ENCODE peak calls at places on chromosomes 6 and 20, in four cellular contexts. X is CD8-positive, alpha-beta T cell; E is stomach; M is cardiac muscle cell. W is an unnamed sample.

GRCh38 chr6:160733045-160733646 is 31.1 kb downstream of the PLG start:
- DNase-seq in X (no peak), E (peak; percentile 28), M (peak; percentile 67), W (peak; percentile 28)

GRCh38 chr20:38864662-38865061 is 59.2 kb downstream of the PPP1R16B start:
- DNase-seq in X (no peak), M (no peak), E (no peak), W (no peak)

GRCh38 chr6:101818056-101818455 is 424.5 kb downstream of the GRIK2 start:
- DNase-seq in E (no peak), M (no peak), X (no peak), W (no peak)

GRCh38 chr6:163183791-163184190 is 230.7 kb upstream of the QKI start:
- DNase-seq in X (no peak), E (no peak), M (no peak), W (no peak)

GRCh38 chr20:17558154-17558940 is 11.5 kb upstream of the DSTN start:
- DNase-seq in M (no peak), E (peak; percentile 42), X (no peak), W (peak; percentile 32)

GRCh38 chr6:139625081-139625939 is 250.9 kb upstream of the CITED2 start:
- DNase-seq in E (no peak), X (no peak), M (no peak), W (no peak)

GRCh38 chr20:63248835-63249591 is 5.2 kb downstream of the NKAIN4 start:
- DNase-seq in M (no peak), X (no peak), E (no peak), W (no peak)

GRCh38 chr20:57794600-57795346 is 85.0 kb upstream of the PMEPA1 start:
- DNase-seq in X (no peak), E (no peak), M (no peak), W (no peak)

GRCh38 chr6:25981529-25982263 is 19.1 kb downstream of the TRIM38 start:
- DNase-seq in M (no peak), X (no peak), E (no peak), W (no peak)

GRCh38 chr6:88490865-88491264 is 324.7 kb upstream of the CNR1 start:
- DNase-seq in M (no peak), E (no peak), X (no peak), W (no peak)

GRCh38 chr20:46195264-46196038 is 77.3 kb downstream of the CD40 start:
- DNase-seq in M (no peak), E (no peak), X (no peak), W (no peak)

GRCh38 chr6:100657678-100658330 is 193.1 kb upstream of the SIM1 start:
- DNase-seq in X (no peak), M (no peak), E (no peak), W (no peak)

GRCh38 chr20:16219182-16219581 is 354.1 kb downstream of the KIF16B start:
- DNase-seq in E (no peak), M (no peak), X (no peak), W (no peak)
- H3K27ac ChIP-seq in E (no peak overlapping the region), M (no peak overlapping the region), X (no peak overlapping the region), W (no peak overlapping the region)

DNA sequence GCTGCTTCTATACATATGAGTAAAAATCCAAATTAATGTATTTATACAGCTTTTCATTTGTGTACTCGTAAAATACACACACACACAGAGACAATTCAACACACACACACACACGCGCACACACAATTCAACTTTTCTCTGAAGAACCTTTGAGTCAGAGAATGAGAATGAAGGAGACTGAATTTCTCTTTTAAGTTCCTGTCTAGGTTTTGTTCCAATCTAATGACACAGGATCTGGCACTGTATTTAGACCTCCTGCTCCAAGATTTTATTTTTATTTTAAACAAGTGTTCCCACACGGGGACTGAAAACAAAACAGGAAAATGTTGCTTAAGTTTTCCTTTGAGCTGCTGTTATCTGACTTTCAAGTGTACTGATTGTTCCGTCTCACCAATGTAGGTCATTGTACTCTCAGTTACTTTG is 250.8 kb downstream of the LAMA2 start:
- DNase-seq in M (peak; percentile 19), E (no peak), X (no peak), W (no peak)
- H3K27ac ChIP-seq in M (peak overlapping the region; percentile 45), E (peak overlapping the region; percentile 65), X (no peak overlapping the region), W (no peak overlapping the region)

GRCh38 chr6:7910298-7910653 is 312 bp downstream of the TXNDC5 start:
- DNase-seq in M (no peak), E (no peak), X (no peak), W (no peak)
- H3K27ac ChIP-seq in M (peak overlapping the region; percentile 67), E (peak overlapping the region; percentile 89), X (no peak overlapping the region), W (peak overlapping the region; percentile 63)

GRCh38 chr6:18595774-18596528 is 208.8 kb downstream of the RNF144B start:
- DNase-seq in M (peak; percentile 85), E (peak; percentile 51), X (no peak), W (peak; percentile 55)
- H3K27ac ChIP-seq in M (no peak overlapping the region), E (peak overlapping the region; percentile 36), X (no peak overlapping the region), W (no peak overlapping the region)

DNA sequence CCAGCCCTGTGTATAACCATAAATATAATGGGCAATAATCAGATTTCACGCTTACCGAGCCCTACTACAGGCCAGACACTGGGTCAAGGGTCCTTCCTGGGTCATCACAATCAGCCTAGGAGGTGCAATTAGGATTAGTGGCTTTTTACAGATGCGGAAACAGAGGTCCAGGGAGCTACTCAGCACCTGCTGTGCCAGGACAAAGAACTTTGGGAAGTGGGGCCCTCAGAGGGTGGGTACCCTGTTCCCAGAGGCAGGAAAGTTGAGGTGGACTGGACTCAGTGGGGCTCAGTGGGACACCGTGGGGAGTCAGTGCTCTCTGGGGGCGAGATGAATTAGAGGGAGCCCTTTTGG is 77.2 kb downstream of the CEBPB start:
- DNase-seq in M (no peak), E (no peak), X (no peak), W (no peak)
- H3K27ac ChIP-seq in M (no peak overlapping the region), E (peak overlapping the region; percentile 65), X (no peak overlapping the region), W (peak overlapping the region; percentile 73)

DNA sequence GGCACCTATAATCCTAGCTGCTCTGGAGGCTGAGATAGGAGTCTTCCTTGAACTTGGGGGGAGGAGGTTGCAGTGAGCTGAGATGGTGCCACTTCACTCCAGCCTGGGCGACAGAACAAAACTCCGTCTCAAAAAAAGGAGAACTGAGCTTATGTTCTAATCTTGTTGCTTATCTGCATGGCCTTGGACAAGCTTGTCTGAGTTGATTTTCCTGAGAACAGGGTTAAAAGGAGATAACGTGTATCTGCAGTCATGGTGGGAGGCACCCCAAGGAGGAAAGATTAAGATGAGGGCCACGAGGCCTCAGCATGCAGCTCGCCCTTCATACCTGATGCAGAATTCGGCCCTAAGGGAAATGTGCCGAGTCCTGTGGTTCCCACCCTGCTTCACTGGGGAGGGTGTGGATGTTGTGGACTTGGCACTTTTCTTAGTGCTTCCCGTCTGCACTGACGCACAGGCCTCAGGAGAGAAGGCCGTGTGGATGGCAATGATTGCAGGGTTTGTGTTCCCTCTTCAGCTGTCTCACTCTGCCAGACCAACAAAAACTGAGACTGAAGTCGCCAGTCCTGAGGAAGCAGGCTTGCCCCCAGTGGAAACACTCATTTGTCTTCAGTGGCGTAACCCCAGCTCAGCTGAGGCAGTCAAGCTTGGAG is 56.3 kb downstream of the EZR start:
- DNase-seq in E (no peak), M (peak; percentile 27), X (no peak), W (no peak)
- H3K27ac ChIP-seq in E (peak overlapping the region; percentile 48), M (peak overlapping the region; percentile 92), X (no peak overlapping the region), W (no peak overlapping the region)

GRCh38 chr6:40717411-40718057 is 130.4 kb upstream of the LRFN2 start:
- DNase-seq in E (no peak), M (no peak), X (no peak), W (no peak)
- H3K27ac ChIP-seq in E (no peak overlapping the region), M (no peak overlapping the region), X (no peak overlapping the region), W (no peak overlapping the region)

GRCh38 chr6:30727920-30728605 is 7.9 kb downstream of the TUBB start:
- DNase-seq in M (no peak), X (no peak), E (no peak), W (no peak)

GRCh38 chr6:30722280-30723112 is 2.3 kb downstream of the TUBB start:
- DNase-seq in X (peak; percentile 77), M (peak; percentile 79), E (peak; percentile 88), W (peak; percentile 81)

GRCh38 chr6:30726506-30727413 is 6.6 kb downstream of the TUBB start:
- DNase-seq in X (no peak), E (no peak), M (no peak), W (no peak)

GRCh38 chr6:30725713-30726505 is 5.8 kb downstream of the TUBB start:
- DNase-seq in E (no peak), M (no peak), X (no peak), W (no peak)

GRCh38 chr6:30724906-30725667 is 4.9 kb downstream of the TUBB start:
- DNase-seq in M (no peak), E (no peak), X (no peak), W (no peak)
- H3K27ac ChIP-seq in M (peak overlapping the region; percentile 69), E (peak overlapping the region; percentile 49), X (no peak overlapping the region), W (no peak overlapping the region)

DNA sequence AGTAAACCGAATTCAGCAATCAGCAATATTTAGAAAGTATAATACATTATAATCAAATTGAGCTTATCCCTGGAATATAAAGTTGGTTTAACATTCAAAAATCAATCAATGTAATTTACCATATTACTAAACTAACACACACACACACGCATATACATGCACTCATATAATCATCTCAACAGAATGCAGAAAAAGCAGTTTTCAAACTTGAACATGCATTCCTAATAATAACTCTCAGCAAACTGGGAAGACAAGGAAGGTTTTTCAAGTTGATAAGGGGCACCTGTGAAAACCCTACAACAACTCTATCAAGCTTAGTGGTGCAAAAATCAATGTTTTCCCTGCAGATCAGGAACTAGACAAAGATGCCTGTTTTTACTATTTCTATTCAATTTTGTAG is 4.7 kb downstream of the SIRPB2 start:
- DNase-seq in X (no peak), E (no peak), M (no peak), W (no peak)
- H3K27ac ChIP-seq in X (no peak overlapping the region), E (no peak overlapping the region), M (no peak overlapping the region), W (no peak overlapping the region)

DNA sequence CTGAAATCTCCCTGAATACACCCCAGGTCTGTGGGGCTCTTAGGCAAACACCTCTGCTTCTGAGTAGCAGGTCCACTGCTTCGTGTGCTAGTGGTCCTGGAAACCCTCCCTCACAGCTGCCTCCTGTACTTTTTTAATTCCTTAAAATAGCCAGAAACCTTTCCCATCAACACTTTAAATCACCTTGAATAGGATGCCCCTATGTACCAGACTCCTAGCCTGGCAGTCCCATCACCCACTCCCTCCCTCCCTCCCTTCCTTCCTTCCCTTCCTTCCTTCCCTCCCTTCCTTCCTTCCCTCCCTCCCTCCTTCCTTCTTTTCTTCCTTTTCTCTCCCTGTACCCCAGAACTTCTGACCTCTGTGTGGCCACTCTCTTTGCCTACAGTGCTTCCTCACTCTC is 239.3 kb upstream of the PRND start:
- DNase-seq in E (no peak), M (no peak), X (no peak), W (no peak)
- H3K27ac ChIP-seq in E (no peak overlapping the region), M (no peak overlapping the region), X (no peak overlapping the region), W (no peak overlapping the region)

W was measured in prostate gland.